ENCODE peak calls at places on chromosomes 3 and 15, in six cellular contexts. M, R, B, V, L and A are unnamed samples.

GRCh38 chr3:39605837-39606236 is 138.4 kb downstream of the MOBP start:
- DNase-seq in M (no peak), R (no peak), B (no peak), V (no peak), L (no peak), A (no peak)

GRCh38 chr3:57227930-57228733 is 603 bp downstream of the APPL1 start:
- DNase-seq in M (peak; percentile 26), R (peak; percentile 66), B (no peak), V (peak; percentile 46), L (peak; percentile 57), A (peak; percentile 66)

GRCh38 chr15:47292638-47293037 is 424.7 kb upstream of the SEMA6D start:
- DNase-seq in M (no peak), R (no peak), B (no peak), V (no peak), L (no peak), A (no peak)

GRCh38 chr15:81853349-81853748 is 192.5 kb downstream of the MEX3B start:
- DNase-seq in M (no peak), R (no peak), B (no peak), V (no peak), L (no peak), A (no peak)

GRCh38 chr15:24039683-24040082 is 352.6 kb upstream of the NDN start:
- DNase-seq in M (peak; percentile 21), R (peak; percentile 5), B (no peak), V (no peak), L (no peak), A (no peak)

GRCh38 chr3:3129579-3129978 is 2.8 kb downstream of the TRNT1 start:
- DNase-seq in M (no peak), R (no peak), B (no peak), V (no peak), L (no peak), A (no peak)

GRCh38 chr15:68385671-68386586 is 46.0 kb downstream of the ITGA11 start:
- DNase-seq in M (no peak), R (no peak), B (no peak), V (no peak), L (no peak), A (no peak)

GRCh38 chr3:45185461-45185860 is 39.3 kb upstream of the CDCP1 start:
- DNase-seq in M (no peak), R (no peak), B (no peak), V (no peak), L (no peak), A (no peak)

GRCh38 chr3:58323795-58324674 is 8.7 kb upstream of the PXK start:
- DNase-seq in M (no peak), R (no peak), B (no peak), V (no peak), L (no peak), A (no peak)

GRCh38 chr3:174191380-174191779 is 667.8 kb upstream of the NAALADL2 start:
- DNase-seq in M (no peak), R (no peak), B (no peak), V (no peak), L (no peak), A (no peak)

GRCh38 chr3:50687127-50687751 is 12.5 kb downstream of the DOCK3 start:
- DNase-seq in M (no peak), R (no peak), B (no peak), V (no peak), L (no peak), A (no peak)

GRCh38 chr3:50370594-50370993 is 11.3 kb upstream of the TMEM115 start:
- DNase-seq in M (peak; percentile 45), R (peak; percentile 54), B (no peak), V (no peak), L (no peak), A (no peak)

DNA sequence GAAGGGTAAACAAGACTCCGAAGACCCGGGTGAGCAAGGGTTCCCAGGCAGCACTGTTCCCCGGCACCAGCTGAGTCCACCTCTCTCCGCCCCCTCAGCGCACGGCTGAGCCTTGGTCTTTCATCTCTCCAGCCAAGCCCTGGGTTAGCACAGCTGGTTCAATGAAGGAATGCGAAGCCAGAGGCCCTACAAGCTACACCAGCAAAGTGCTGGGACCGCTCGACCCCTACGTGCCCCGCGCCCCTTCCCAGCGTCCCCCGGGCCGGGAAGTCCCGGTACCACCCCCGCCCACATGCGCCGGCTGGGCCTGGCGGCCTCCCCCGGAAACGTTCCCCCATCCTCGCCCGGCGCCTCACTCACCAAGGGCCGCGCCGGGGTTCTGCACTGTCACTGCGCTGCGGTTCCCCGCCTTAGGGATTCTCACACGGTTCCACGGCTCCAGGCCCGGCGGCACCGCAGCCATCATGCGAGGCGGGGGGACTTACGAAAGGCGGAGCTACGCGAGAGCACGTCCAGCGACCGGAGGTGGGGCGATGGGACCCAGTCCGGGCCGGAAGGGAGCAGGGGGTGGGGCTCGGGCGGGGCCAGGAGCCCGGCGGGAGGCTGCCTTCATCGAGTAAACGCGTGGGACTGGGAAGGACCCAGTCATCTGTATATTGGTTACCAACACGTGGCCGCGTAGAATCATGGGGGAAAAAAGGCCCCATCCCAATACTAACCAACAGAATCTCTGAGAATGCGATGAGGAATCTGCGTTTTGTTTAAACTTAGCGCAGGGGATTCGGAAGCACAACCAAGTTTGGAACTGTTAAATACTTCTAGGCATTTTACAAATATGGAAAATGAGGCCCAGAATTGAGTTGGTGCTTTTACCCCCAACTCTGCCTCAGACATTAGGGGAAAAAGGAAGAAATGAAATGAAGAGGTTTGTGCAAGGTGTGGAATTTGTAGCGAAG is 28.7 kb downstream of the GTPBP8 start:
- DNase-seq in M (peak; percentile 94), R (peak; percentile 95), B (peak; percentile 79), V (peak; percentile 89), L (peak; percentile 90), A (peak; percentile 90)
- TF ChIP-seq POLR2A in M (peak; percentile 51), R (peak; percentile 64), B (peak; percentile 32), V (peak; percentile 66), L (peak; percentile 70), A (peak; percentile 57)

GRCh38 chr3:24586920-24587319 is 92.3 kb upstream of the THRB start:
- DNase-seq in M (no peak), R (no peak), B (no peak), V (no peak), L (no peak), A (no peak)
- TF ChIP-seq CTCF in M (no peak), R (no peak), B (no peak), V (no peak), L (no peak), A (no peak)

GRCh38 chr15:69801132-69801531 is 296.6 kb downstream of the TLE3 start:
- DNase-seq in M (no peak), R (no peak), B (no peak), V (no peak), L (no peak), A (no peak)
- TF ChIP-seq POLR2A in M (no peak), R (no peak), B (no peak), V (no peak), L (no peak), A (no peak)

GRCh38 chr3:138412821-138413531 is 21.4 kb upstream of the ESYT3 start:
- DNase-seq in M (peak; percentile 10), R (peak; percentile 73), B (no peak), V (peak; percentile 70), L (no peak), A (no peak)
- TF ChIP-seq CTCF in M (no peak), R (peak; percentile 2), B (no peak), V (no peak), L (no peak), A (no peak)

DNA sequence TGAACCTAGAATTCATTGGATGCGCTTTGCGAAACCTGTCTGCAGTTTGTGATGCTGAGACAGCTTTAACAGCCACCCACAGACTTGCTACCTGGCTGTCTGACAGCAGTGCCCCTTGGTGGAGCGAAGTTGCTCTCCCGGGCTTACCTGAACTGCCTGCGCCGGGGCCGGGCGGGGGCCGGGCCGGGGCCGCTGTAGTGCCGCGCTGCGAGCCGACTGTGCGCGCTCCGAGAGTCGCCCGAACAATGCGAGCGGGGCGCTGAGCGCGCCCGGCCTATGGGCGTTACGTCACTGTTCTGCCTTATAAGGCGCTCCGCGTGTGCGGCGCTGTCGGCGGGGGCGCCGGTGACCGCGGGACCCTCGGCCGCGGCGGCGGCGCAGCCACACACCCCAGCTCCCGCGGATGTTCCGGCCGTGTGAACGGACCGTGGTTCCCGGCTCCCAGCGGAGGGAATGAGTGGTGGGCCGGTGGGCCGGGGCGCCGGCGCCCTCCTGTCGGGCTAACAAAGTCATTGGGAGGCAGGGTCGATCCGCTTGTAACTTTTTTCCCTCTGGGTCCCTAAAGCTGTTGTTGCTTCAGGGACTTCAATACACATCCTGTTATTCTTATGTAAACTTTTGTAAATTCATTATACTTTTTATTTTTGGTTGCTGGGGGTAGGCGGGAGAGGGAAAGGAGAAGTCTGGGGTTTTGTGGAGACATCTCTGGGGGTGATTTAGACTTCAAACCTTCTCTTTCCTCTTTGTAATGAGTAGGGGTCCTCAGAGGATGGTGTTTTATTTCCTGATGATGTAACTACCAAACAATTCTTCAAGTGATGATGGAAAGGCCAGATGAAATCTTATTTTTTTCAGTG is 58.5 kb downstream of the CMSS1 start:
- DNase-seq in M (peak; percentile 36), R (peak; percentile 78), B (peak; percentile 60), V (peak; percentile 81), L (peak; percentile 76), A (peak; percentile 85)
- TF ChIP-seq POLR2A in M (no peak), R (no peak), B (peak; percentile 88), V (peak; percentile 88), L (peak; percentile 85), A (peak; percentile 81)

GRCh38 chr3:89947357-89947954 is 840.0 kb downstream of the EPHA3 start:
- DNase-seq in M (no peak), R (no peak), B (no peak), V (no peak), L (no peak), A (no peak)
- TF ChIP-seq CTCF in M (no peak), R (no peak), B (no peak), V (no peak), L (no peak), A (no peak)